ENCODE peak calls at places on chromosomes 3 and 15, in eight cellular contexts. One of them, this sample, is unnamed.

GRCh38 chr15:62665449-62665848 is 377.1 kb upstream of the TPM1 start:
- DNase-seq in GM23248: no peak
- DNase-seq in tibial nerve: no peak
- DNase-seq in small intestine: no peak
- DNase-seq in right lobe of liver: no peak
- DNase-seq in left ventricle myocardium inferior: no peak
- DNase-seq in stomach: no peak
- DNase-seq in body of pancreas: no peak
- DNase-seq in this sample: no peak

GRCh38 chr15:40106203-40107161 is 2.2 kb downstream of the BMF start:
- DNase-seq in GM23248: peak; percentile 45
- DNase-seq in left ventricle myocardium inferior: peak; percentile 69
- DNase-seq in stomach: peak; percentile 83
- DNase-seq in small intestine: peak; percentile 89
- DNase-seq in tibial nerve: peak; percentile 60
- DNase-seq in body of pancreas: peak; percentile 91
- DNase-seq in right lobe of liver: peak; percentile 85
- DNase-seq in this sample: peak; percentile 86

GRCh38 chr3:30349507-30349906 is 256.9 kb upstream of the TGFBR2 start:
- DNase-seq in right lobe of liver: no peak
- DNase-seq in GM23248: no peak
- DNase-seq in stomach: no peak
- DNase-seq in tibial nerve: no peak
- DNase-seq in body of pancreas: no peak
- DNase-seq in small intestine: no peak
- DNase-seq in left ventricle myocardium inferior: no peak
- DNase-seq in this sample: peak; percentile 27

GRCh38 chr3:47556351-47556750 is 22.3 kb downstream of the CSPG5 start:
- DNase-seq in GM23248: no peak
- DNase-seq in right lobe of liver: no peak
- DNase-seq in left ventricle myocardium inferior: no peak
- DNase-seq in tibial nerve: no peak
- DNase-seq in body of pancreas: no peak
- DNase-seq in stomach: no peak
- DNase-seq in small intestine: no peak
- DNase-seq in this sample: no peak

GRCh38 chr3:66497982-66498671 is 2.7 kb downstream of the LRIG1 start:
- DNase-seq in stomach: no peak
- DNase-seq in left ventricle myocardium inferior: no peak
- DNase-seq in body of pancreas: peak; percentile 35
- DNase-seq in right lobe of liver: no peak
- DNase-seq in small intestine: peak; percentile 32
- DNase-seq in tibial nerve: no peak
- DNase-seq in GM23248: no peak
- DNase-seq in this sample: no peak

GRCh38 chr3:11819146-11819545 is 27.5 kb downstream of the TAMM41 start:
- DNase-seq in left ventricle myocardium inferior: no peak
- DNase-seq in tibial nerve: no peak
- DNase-seq in GM23248: no peak
- DNase-seq in right lobe of liver: no peak
- DNase-seq in small intestine: no peak
- DNase-seq in stomach: no peak
- DNase-seq in body of pancreas: no peak
- DNase-seq in this sample: no peak

GRCh38 chr3:9902372-9903237 is at the start of gene IL17RE:
- DNase-seq in left ventricle myocardium inferior: no peak
- DNase-seq in stomach: peak; percentile 80
- DNase-seq in GM23248: no peak
- DNase-seq in right lobe of liver: peak; percentile 71
- DNase-seq in tibial nerve: no peak
- DNase-seq in body of pancreas: peak; percentile 70
- DNase-seq in small intestine: peak; percentile 81
- DNase-seq in this sample: peak; percentile 64

GRCh38 chr3:87997298-87997697 is 61.5 kb downstream of the CGGBP1 start:
- DNase-seq in left ventricle myocardium inferior: no peak
- DNase-seq in stomach: no peak
- DNase-seq in body of pancreas: no peak
- DNase-seq in right lobe of liver: no peak
- DNase-seq in tibial nerve: no peak
- DNase-seq in GM23248: peak; percentile 33
- DNase-seq in small intestine: no peak
- DNase-seq in this sample: no peak

GRCh38 chr15:70954176-70954575 is 61.5 kb downstream of the LRRC49 start:
- DNase-seq in small intestine: no peak
- DNase-seq in body of pancreas: no peak
- DNase-seq in GM23248: no peak
- DNase-seq in left ventricle myocardium inferior: no peak
- DNase-seq in tibial nerve: no peak
- DNase-seq in right lobe of liver: no peak
- DNase-seq in stomach: no peak
- DNase-seq in this sample: no peak

GRCh38 chr3:39124876-39125836 is 17.7 kb downstream of the TTC21A start:
- DNase-seq in stomach: peak; percentile 65
- DNase-seq in right lobe of liver: no peak
- DNase-seq in GM23248: peak; percentile 67
- DNase-seq in left ventricle myocardium inferior: no peak
- DNase-seq in tibial nerve: no peak
- DNase-seq in body of pancreas: peak; percentile 73
- DNase-seq in small intestine: peak; percentile 79
- DNase-seq in this sample: peak; percentile 55

GRCh38 chr3:127423856-127424765 is 136.3 kb upstream of the PRR20G start:
- DNase-seq in body of pancreas: no peak
- DNase-seq in left ventricle myocardium inferior: no peak
- DNase-seq in GM23248: no peak
- DNase-seq in stomach: no peak
- DNase-seq in tibial nerve: no peak
- DNase-seq in right lobe of liver: peak; percentile 34
- DNase-seq in small intestine: no peak
- DNase-seq in this sample: peak; percentile 54
- H3K27me3 ChIP-seq in body of pancreas: no peaks in the 10 kb centered on the region
- H3K27me3 ChIP-seq in left ventricle myocardium inferior: peaks cover 100% of the 10 kb centered on the region
- H3K27me3 ChIP-seq in GM23248: peaks cover 59% of the 10 kb centered on the region
- H3K27me3 ChIP-seq in stomach: peaks cover 98% of the 10 kb centered on the region
- H3K27me3 ChIP-seq in tibial nerve: no peaks in the 10 kb centered on the region
- H3K27me3 ChIP-seq in right lobe of liver: no peaks in the 10 kb centered on the region
- H3K27me3 ChIP-seq in small intestine: peaks cover 4% of the 10 kb centered on the region
- H3K27me3 ChIP-seq in this sample: no peaks in the 10 kb centered on the region

DNA sequence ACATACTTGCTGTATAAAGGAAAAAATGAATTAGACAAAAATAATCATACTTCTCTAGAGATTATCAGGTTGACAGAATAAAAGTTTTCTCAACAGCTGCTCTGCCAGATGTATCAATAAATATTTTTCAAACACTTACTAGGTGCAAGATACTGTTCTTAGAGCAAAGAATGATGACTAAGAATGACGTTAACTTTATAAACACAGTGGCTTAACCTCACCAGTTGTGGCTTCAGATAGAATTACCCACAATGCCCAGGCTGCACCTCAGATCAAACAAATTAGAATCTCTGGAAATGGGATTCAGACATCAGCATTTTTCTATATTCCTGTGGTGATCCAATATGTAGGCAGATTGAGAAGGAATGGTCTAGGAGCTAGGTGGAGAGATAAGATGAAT is 422.4 kb upstream of the ATP11B start:
- DNase-seq in stomach: no peak
- DNase-seq in right lobe of liver: no peak
- DNase-seq in body of pancreas: no peak
- DNase-seq in left ventricle myocardium inferior: no peak
- DNase-seq in GM23248: no peak
- DNase-seq in tibial nerve: no peak
- DNase-seq in small intestine: no peak
- DNase-seq in this sample: no peak
- H3K27me3 ChIP-seq in stomach: no peaks in the 10 kb centered on the region
- H3K27me3 ChIP-seq in right lobe of liver: no peaks in the 10 kb centered on the region
- H3K27me3 ChIP-seq in body of pancreas: no peaks in the 10 kb centered on the region
- H3K27me3 ChIP-seq in left ventricle myocardium inferior: no peaks in the 10 kb centered on the region
- H3K27me3 ChIP-seq in GM23248: no peaks in the 10 kb centered on the region
- H3K27me3 ChIP-seq in tibial nerve: no peaks in the 10 kb centered on the region
- H3K27me3 ChIP-seq in small intestine: no peaks in the 10 kb centered on the region
- H3K27me3 ChIP-seq in this sample: no peaks in the 10 kb centered on the region

GRCh38 chr15:89397653-89398023 is 63.0 kb upstream of the POLG start:
- DNase-seq in left ventricle myocardium inferior: no peak
- DNase-seq in stomach: no peak
- DNase-seq in small intestine: no peak
- DNase-seq in right lobe of liver: no peak
- DNase-seq in tibial nerve: no peak
- DNase-seq in GM23248: no peak
- DNase-seq in body of pancreas: no peak
- DNase-seq in this sample: no peak

GRCh38 chr15:89395461-89395875 is 60.8 kb upstream of the POLG start:
- DNase-seq in tibial nerve: no peak
- DNase-seq in stomach: no peak
- DNase-seq in left ventricle myocardium inferior: no peak
- DNase-seq in right lobe of liver: no peak
- DNase-seq in GM23248: no peak
- DNase-seq in small intestine: no peak
- DNase-seq in body of pancreas: no peak
- DNase-seq in this sample: peak; percentile 22

GRCh38 chr15:89395996-89396395 is 61.4 kb upstream of the POLG start:
- DNase-seq in small intestine: no peak
- DNase-seq in GM23248: no peak
- DNase-seq in left ventricle myocardium inferior: no peak
- DNase-seq in stomach: no peak
- DNase-seq in body of pancreas: no peak
- DNase-seq in tibial nerve: no peak
- DNase-seq in right lobe of liver: no peak
- DNase-seq in this sample: peak; percentile 40

GRCh38 chr15:89399070-89399389 is 64.4 kb upstream of the POLG start:
- DNase-seq in small intestine: no peak
- DNase-seq in body of pancreas: no peak
- DNase-seq in GM23248: no peak
- DNase-seq in left ventricle myocardium inferior: no peak
- DNase-seq in tibial nerve: no peak
- DNase-seq in stomach: no peak
- DNase-seq in right lobe of liver: no peak
- DNase-seq in this sample: no peak

GRCh38 chr15:89396723-89397652 is 62.4 kb upstream of the POLG start:
- DNase-seq in body of pancreas: no peak
- DNase-seq in small intestine: no peak
- DNase-seq in tibial nerve: no peak
- DNase-seq in stomach: no peak
- DNase-seq in right lobe of liver: no peak
- DNase-seq in GM23248: no peak
- DNase-seq in left ventricle myocardium inferior: no peak
- DNase-seq in this sample: peak; percentile 58
- H3K27me3 ChIP-seq in body of pancreas: peaks cover 18% of the 10 kb centered on the region
- H3K27me3 ChIP-seq in small intestine: peaks cover 2% of the 10 kb centered on the region
- H3K27me3 ChIP-seq in tibial nerve: peaks cover 5% of the 10 kb centered on the region
- H3K27me3 ChIP-seq in stomach: peaks cover 100% of the 10 kb centered on the region
- H3K27me3 ChIP-seq in right lobe of liver: peaks cover 30% of the 10 kb centered on the region
- H3K27me3 ChIP-seq in GM23248: peaks cover 69% of the 10 kb centered on the region
- H3K27me3 ChIP-seq in left ventricle myocardium inferior: peaks cover 100% of the 10 kb centered on the region
- H3K27me3 ChIP-seq in this sample: no peaks in the 10 kb centered on the region

GRCh38 chr3:149663966-149664365 is 6.1 kb upstream of the WWTR1 start:
- DNase-seq in tibial nerve: no peak
- DNase-seq in body of pancreas: no peak
- DNase-seq in GM23248: no peak
- DNase-seq in small intestine: no peak
- DNase-seq in left ventricle myocardium inferior: no peak
- DNase-seq in stomach: no peak
- DNase-seq in right lobe of liver: no peak
- DNase-seq in this sample: no peak
- H3K27me3 ChIP-seq in tibial nerve: no peaks in the 10 kb centered on the region
- H3K27me3 ChIP-seq in body of pancreas: no peaks in the 10 kb centered on the region
- H3K27me3 ChIP-seq in GM23248: no peaks in the 10 kb centered on the region
- H3K27me3 ChIP-seq in small intestine: no peaks in the 10 kb centered on the region
- H3K27me3 ChIP-seq in left ventricle myocardium inferior: no peaks in the 10 kb centered on the region
- H3K27me3 ChIP-seq in stomach: peaks cover under 1% of the 10 kb centered on the region
- H3K27me3 ChIP-seq in right lobe of liver: no peaks in the 10 kb centered on the region
- H3K27me3 ChIP-seq in this sample: peaks cover 10% of the 10 kb centered on the region

GRCh38 chr3:147412491-147412916 is 3.3 kb downstream of the ZIC1 start:
- DNase-seq in right lobe of liver: no peak
- DNase-seq in small intestine: no peak
- DNase-seq in GM23248: no peak
- DNase-seq in tibial nerve: no peak
- DNase-seq in body of pancreas: no peak
- DNase-seq in stomach: no peak
- DNase-seq in left ventricle myocardium inferior: no peak
- DNase-seq in this sample: no peak
- H3K27me3 ChIP-seq in right lobe of liver: peaks cover 16% of the 10 kb centered on the region
- H3K27me3 ChIP-seq in small intestine: peaks cover 9% of the 10 kb centered on the region
- H3K27me3 ChIP-seq in GM23248: no peaks in the 10 kb centered on the region
- H3K27me3 ChIP-seq in tibial nerve: peaks cover 15% of the 10 kb centered on the region
- H3K27me3 ChIP-seq in body of pancreas: peaks cover 62% of the 10 kb centered on the region
- H3K27me3 ChIP-seq in stomach: peaks cover 100% of the 10 kb centered on the region
- H3K27me3 ChIP-seq in left ventricle myocardium inferior: peaks cover 100% of the 10 kb centered on the region
- H3K27me3 ChIP-seq in this sample: peaks cover 98% of the 10 kb centered on the region

DNA sequence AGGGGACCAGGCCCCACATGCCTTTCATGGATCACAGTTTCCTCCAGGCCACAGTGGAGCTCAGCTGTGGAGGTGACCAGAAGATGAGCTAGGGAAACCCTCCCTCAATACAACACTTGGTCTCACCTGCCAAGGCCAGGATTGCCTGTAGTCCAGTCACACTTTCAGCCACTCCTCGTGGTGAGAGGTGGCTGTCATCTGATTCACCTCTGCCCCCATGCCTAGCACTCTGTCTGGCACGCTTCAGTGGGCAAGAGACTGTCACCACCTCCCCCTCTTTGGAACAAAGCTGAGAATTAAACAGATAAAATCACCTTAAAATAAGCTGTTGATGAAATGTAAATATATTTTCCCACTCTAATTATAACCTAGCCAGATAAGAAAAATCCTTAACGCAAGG is 4.0 kb upstream of the IL17RD start:
- DNase-seq in small intestine: no peak
- DNase-seq in left ventricle myocardium inferior: no peak
- DNase-seq in right lobe of liver: no peak
- DNase-seq in tibial nerve: no peak
- DNase-seq in body of pancreas: no peak
- DNase-seq in stomach: no peak
- DNase-seq in GM23248: no peak
- DNase-seq in this sample: no peak
- H3K27me3 ChIP-seq in small intestine: peaks cover 7% of the 10 kb centered on the region
- H3K27me3 ChIP-seq in left ventricle myocardium inferior: no peaks in the 10 kb centered on the region
- H3K27me3 ChIP-seq in right lobe of liver: no peaks in the 10 kb centered on the region
- H3K27me3 ChIP-seq in tibial nerve: no peaks in the 10 kb centered on the region
- H3K27me3 ChIP-seq in body of pancreas: no peaks in the 10 kb centered on the region
- H3K27me3 ChIP-seq in stomach: peaks cover 26% of the 10 kb centered on the region
- H3K27me3 ChIP-seq in GM23248: peaks cover 8% of the 10 kb centered on the region
- H3K27me3 ChIP-seq in this sample: peaks cover 10% of the 10 kb centered on the region

This sample was measured in spleen.